ENCODE peak calls at places on chromosomes 11 and 22, in eight cellular contexts. F is NCI-H1694; G is non-pigmented ciliary epithelial cell; I is naive thymus-derived CD8-positive, alpha-beta T cell; J is left ventricle myocardium inferior; R is kidney tubule cell; T is stimulated activated CD8-positive, alpha-beta memory T cell treated with anti-CD3 and anti-CD28 coated beads, Interleukin-15, amount 100 ng/mL, for 4 hours; E is stimulated activated effector memory CD8-positive, alpha-beta T cell treated with anti-CD3 and anti-CD28 coated beads, Interleukin-12 subunit alpha, Interleukin-12 subunit beta, amount 100 ng/mL, for 72 hours. Y is an unnamed sample.

GRCh38 chr11:1998861-1999260 is 1.2 kb upstream of the H19 start:
- DNase-seq in I (no peak), E (no peak), T (no peak), G (no peak), J (no peak), F (no peak), R (no peak), Y (no peak)

GRCh38 chr22:38744981-38745380 is 10.8 kb downstream of the SUN2 start:
- DNase-seq in E (no peak), I (no peak), G (no peak), T (no peak), J (no peak), F (no peak), R (no peak), Y (no peak)

GRCh38 chr11:119315139-119316016 is 1.6 kb downstream of the MCAM start:
- DNase-seq in F (no peak), I (peak), T (no peak), J (peak), G (no peak), R (peak), E (no peak), Y (peak)

GRCh38 chr11:77035580-77035979 is 1.4 kb downstream of the B3GNT6 start:
- DNase-seq in R (no peak), I (no peak), F (no peak), G (no peak), E (no peak), T (no peak), J (no peak), Y (no peak)

GRCh38 chr11:12803086-12803826 is 129.0 kb downstream of the TEAD1 start:
- DNase-seq in T (no peak), E (no peak), G (no peak), I (no peak), F (no peak), R (peak), J (no peak), Y (no peak)

GRCh38 chr11:12827929-12828812 is 153.9 kb downstream of the TEAD1 start:
- DNase-seq in G (no peak), I (no peak), E (no peak), R (peak), J (no peak), F (no peak), T (no peak), Y (no peak)

GRCh38 chr11:93986716-93987115 is 34.4 kb upstream of the HEPHL1 start:
- DNase-seq in G (no peak), F (no peak), T (no peak), R (peak), J (no peak), E (no peak), I (no peak), Y (no peak)

GRCh38 chr11:85756401-85757200 is 54.3 kb downstream of the SYTL2 start:
- DNase-seq in I (peak), F (no peak), G (no peak), T (no peak), E (no peak), R (peak), J (no peak), Y (no peak)

GRCh38 chr11:20854214-20854613 is 184.8 kb downstream of the NELL1 start:
- DNase-seq in G (no peak), R (no peak), T (no peak), E (no peak), J (no peak), F (no peak), I (no peak), Y (no peak)

Y was measured in stimulated activated naive CD8-positive, alpha-beta T cell treated with anti-CD3 and anti-CD28 coated beads, Interleukin-15, Interleukin-2, amounts not matched to agents 100 U/mL and 50 U/mL, for 24 hours.